ENCODE peak calls at places on chromosomes 11 and 22, in six cellular contexts. P is H1, Z is HCT116, N is HepG2, S is SK-N-SH, O is K562. B is an unnamed sample.

GRCh38 chr11:104858882-104859735 is 39.2 kb downstream of the CASP12 start:
- DNase-seq in Z (no peak), O (no peak), N (no peak), S (no peak), P (no peak), B (no peak)

GRCh38 chr22:28105396-28105795 is 186.3 kb upstream of the PITPNB start:
- DNase-seq in S (peak; percentile 50), O (no peak), P (no peak), Z (no peak), N (no peak), B (no peak)

GRCh38 chr22:31607696-31608095 is 54.3 kb downstream of the PISD start:
- DNase-seq in Z (no peak), S (no peak), N (no peak), P (no peak), O (no peak), B (no peak)

GRCh38 chr11:133549796-133550195 is 17.5 kb upstream of the OPCML start:
- DNase-seq in O (no peak), P (no peak), Z (no peak), S (no peak), N (no peak), B (no peak)

GRCh38 chr11:131511794-131512193 is 141.4 kb downstream of the NTM start:
- DNase-seq in Z (no peak), P (peak; percentile 25), O (peak; percentile 36), N (peak; percentile 27), S (peak; percentile 43), B (peak; percentile 2)

GRCh38 chr11:114563077-114563476 is 3.4 kb upstream of the NXPE1 start:
- DNase-seq in Z (peak; percentile 27), P (no peak), O (no peak), S (no peak), N (no peak), B (no peak)

GRCh38 chr11:100686476-100686875 is 612 bp upstream of the ARHGAP42 start:
- DNase-seq in N (no peak), S (no peak), Z (no peak), O (no peak), P (no peak), B (no peak)

GRCh38 chr11:20162824-20163777 is 2.8 kb upstream of the DBX1 start:
- DNase-seq in S (peak; percentile 64), O (peak; percentile 13), Z (no peak), P (no peak), N (no peak), B (no peak)

GRCh38 chr22:38540731-38541130 is 29.3 kb downstream of the DMC1 start:
- DNase-seq in O (no peak), S (no peak), N (no peak), P (no peak), Z (no peak), B (no peak)

GRCh38 chr11:40276960-40277359 is 1182.5 kb downstream of the LRRC4C start:
- DNase-seq in N (no peak), P (no peak), O (no peak), Z (no peak), S (no peak), B (no peak)

GRCh38 chr11:69089258-69089657 is 40.5 kb downstream of the TPCN2 start:
- DNase-seq in S (no peak), Z (no peak), P (no peak), O (peak; percentile 28), N (no peak), B (no peak)

DNA sequence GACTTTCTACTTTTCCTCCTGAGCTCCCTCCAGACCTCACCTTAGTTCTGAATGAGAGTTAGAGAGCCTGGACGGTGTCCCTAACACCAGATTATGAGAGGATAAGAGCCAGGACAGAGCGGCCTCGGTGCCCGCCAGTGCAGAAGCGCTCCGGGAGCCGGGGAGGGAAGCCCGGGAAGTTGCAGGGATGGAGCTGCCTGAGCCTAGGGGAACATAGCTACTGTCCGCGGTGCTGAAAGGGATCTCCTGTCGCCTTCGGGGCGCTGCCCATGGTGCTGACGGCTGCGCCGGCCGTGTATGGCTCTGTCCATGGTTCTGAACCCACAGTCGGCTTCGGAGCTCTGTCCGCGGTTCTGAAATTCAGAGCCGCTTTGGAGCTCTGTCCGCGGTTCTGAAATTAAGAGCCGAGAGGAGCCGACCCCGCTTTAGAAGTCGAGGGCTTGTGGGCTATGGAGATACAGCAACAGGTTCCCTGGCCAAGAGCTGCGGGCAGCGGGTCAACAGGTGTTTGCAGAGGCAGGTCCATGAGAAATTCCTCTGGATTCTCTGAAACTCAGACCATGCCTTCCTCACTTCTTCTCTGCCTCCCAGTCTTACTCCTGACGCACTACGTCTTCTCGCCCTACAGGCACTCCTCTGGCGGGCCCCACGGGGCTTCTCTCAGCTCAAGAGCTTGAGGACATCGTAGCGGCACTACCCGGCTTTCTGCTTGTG is 814 bp downstream of the NPAS4 start:
- DNase-seq in O (peak; percentile 90), P (peak; percentile 85), N (peak; percentile 78), S (peak; percentile 82), Z (peak; percentile 55), B (no peak)
- TF ChIP-seq SIN3A in O (peak; percentile 100), P (peak; percentile 100), N (peak; percentile 100), S (peak; percentile 100), Z (peak; percentile 100), B (peak; percentile 100)

GRCh38 chr11:128777369-128778011 is 83.6 kb downstream of the FLI1 start:
- DNase-seq in N (no peak), S (peak; percentile 67), P (no peak), O (no peak), Z (no peak), B (no peak)

GRCh38 chr11:128774593-128774992 is 80.7 kb downstream of the FLI1 start:
- DNase-seq in Z (no peak), O (no peak), S (no peak), P (no peak), N (no peak), B (no peak)

GRCh38 chr11:128775513-128775912 is 81.6 kb downstream of the FLI1 start:
- DNase-seq in O (no peak), P (no peak), S (no peak), Z (no peak), N (no peak), B (no peak)

GRCh38 chr11:128776434-128777284 is 82.8 kb downstream of the FLI1 start:
- DNase-seq in O (peak; percentile 57), P (no peak), N (no peak), Z (peak; percentile 22), S (peak; percentile 87), B (no peak)

DNA sequence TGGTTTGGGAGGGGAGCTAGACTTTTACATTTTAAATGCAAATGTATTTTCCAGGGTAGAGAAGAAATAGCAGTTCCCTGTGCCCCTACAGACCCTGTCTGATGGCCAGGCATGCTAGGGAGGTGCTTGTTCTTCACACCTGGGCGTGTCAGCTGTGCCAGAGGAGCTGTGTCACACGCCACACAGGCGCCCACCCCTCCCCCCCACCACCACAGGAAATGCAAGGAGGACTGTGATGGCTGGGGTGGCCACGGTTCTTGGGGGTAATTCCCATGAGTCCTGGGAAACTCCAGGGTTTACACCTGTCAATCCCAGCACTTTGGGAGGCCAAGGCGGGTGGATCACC is 82.2 kb downstream of the FLI1 start:
- DNase-seq in N (no peak), S (no peak), Z (no peak), O (no peak), P (no peak), B (no peak)
- TF ChIP-seq SIN3A in N (no peak), S (no peak), Z (no peak), O (no peak), P (no peak), B (no peak)

DNA sequence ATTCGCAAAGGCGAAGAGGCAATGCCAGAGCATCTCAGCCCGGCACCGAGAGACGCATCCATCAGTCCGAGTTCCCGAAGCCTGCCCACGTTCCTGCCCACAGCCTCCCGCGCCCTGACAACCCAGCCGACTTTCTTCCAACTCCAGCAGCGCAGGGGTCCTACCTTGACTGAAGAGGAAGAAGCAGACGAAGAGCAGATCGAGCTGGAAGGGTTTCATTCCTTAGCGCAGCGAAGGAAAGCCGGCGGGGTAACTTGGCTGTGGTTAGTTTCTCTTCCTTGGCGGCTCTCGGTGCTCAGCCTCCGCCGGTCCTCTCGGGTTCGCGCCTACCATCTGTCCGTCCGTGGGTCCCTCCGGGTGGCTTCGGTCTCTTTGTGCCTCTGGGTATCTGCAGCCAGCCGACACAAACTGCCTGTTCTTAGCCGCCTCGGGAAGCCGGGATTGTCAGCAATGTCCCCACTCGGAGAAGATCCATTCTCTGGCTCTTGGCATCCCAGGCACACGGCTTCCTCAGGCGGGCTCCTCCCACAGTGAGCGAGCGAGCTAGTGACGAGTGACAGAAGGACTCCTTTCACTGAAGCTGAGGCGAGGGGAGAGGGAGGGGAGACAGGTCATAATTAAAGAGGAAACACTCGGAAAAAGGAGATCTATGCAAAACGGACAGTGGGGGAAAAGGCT is at the start of gene KIRREL3:
- DNase-seq in O (no peak), S (peak; percentile 65), Z (no peak), P (no peak), N (no peak), B (no peak)
- TF ChIP-seq SIN3A in O (no peak), S (no peak), Z (no peak), P (no peak), N (no peak), B (no peak)

DNA sequence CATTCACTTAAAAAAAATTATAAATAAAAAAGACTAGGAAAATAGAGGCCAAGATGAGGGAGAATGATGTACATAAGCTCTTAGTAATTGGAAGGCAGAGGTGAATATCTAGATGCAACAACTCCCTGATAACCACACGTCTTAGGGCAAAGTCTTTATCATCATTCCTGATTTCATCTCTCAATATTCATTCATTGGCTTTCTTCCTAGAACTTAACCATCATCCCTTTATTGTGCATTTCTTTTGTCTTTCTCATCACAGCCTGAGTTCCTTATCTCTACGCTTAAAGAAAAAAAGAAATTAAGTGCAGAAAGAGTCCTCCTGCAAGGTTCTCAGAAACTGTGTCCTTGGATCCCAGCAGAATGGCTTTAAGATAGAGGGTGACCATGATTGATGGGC is 23.2 kb upstream of the FLI1 start:
- DNase-seq in P (no peak), S (no peak), N (no peak), O (no peak), Z (no peak), B (no peak)
- TF ChIP-seq SIN3A in P (no peak), S (no peak), N (no peak), O (no peak), Z (no peak), B (no peak)

DNA sequence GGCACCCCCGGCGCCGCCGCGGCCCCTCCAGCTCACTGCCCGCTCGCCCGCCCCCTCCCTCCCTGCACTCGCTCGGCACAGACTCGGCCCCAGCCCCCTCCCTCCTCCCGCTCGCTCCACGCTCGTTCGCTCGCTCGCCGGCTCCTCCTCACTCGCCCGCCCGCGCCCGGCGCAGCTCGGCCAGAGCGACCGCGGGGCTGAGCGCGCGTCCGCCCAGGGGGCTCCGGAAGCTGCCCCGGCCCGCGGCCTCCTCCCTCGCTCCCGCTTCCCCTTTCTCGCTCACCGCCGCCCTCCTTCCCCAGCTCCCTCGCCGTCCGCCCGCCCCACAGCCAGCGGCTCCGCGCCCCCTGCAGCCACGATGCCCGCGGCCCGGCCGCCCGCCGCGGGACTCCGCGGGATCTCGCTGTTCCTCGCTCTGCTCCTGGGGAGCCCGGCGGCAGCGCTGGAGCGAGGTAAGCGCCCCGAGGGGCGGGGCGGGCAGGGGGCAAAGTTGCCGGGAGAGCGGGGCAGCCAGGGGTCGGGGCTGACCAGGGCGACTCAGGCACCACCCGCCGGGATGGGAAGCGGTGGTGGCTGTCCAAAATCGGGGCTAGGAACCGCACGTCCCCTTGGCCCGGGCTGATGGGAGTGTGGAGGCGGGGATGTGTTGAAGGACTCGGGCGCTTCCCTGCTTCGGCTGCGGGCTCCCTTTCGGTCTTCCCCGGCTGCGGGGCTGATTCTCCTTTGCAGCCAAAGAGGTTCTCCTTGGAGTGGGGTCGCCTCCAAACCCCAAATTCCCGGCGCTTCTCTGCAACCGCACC is at the start of gene SEZ6L:
- DNase-seq in Z (no peak), P (no peak), O (no peak), S (peak; percentile 90), N (no peak), B (no peak)
- TF ChIP-seq SIN3A in Z (no peak), P (no peak), O (no peak), S (no peak), N (no peak), B (no peak)